ENCODE peak calls at places on chromosomes 12 and 14, in ten cellular contexts. One of them, this sample, is unnamed.

GRCh38 chr14:59359451-59360124 is 105.6 kb downstream of the GPR135 start:
- DNase-seq in heart left ventricle: no peak
- DNase-seq in lung: no peak
- DNase-seq in tibial artery: no peak
- DNase-seq in breast epithelium: no peak
- DNase-seq in astrocyte of the spinal cord: no peak
- DNase-seq in heart right ventricle: no peak
- DNase-seq in fibroblast of mammary gland: no peak
- DNase-seq in osteoblast: no peak
- DNase-seq in naive thymus-derived CD4-positive, alpha-beta T cell: no peak
- DNase-seq in this sample: no peak

GRCh38 chr14:63512861-63513260 is 30.3 kb downstream of the PPP2R5E start:
- DNase-seq in heart left ventricle: no peak
- DNase-seq in lung: no peak
- DNase-seq in tibial artery: no peak
- DNase-seq in breast epithelium: no peak
- DNase-seq in astrocyte of the spinal cord: no peak
- DNase-seq in heart right ventricle: no peak
- DNase-seq in fibroblast of mammary gland: no peak
- DNase-seq in osteoblast: no peak
- DNase-seq in naive thymus-derived CD4-positive, alpha-beta T cell: no peak
- DNase-seq in this sample: no peak

GRCh38 chr12:100447405-100447804 is 26.3 kb upstream of the NR1H4 start:
- DNase-seq in heart left ventricle: no peak
- DNase-seq in lung: no peak
- DNase-seq in tibial artery: no peak
- DNase-seq in breast epithelium: no peak
- DNase-seq in astrocyte of the spinal cord: no peak
- DNase-seq in heart right ventricle: no peak
- DNase-seq in fibroblast of mammary gland: no peak
- DNase-seq in osteoblast: no peak
- DNase-seq in naive thymus-derived CD4-positive, alpha-beta T cell: no peak
- DNase-seq in this sample: no peak

GRCh38 chr14:102903248-102903888 is 19.1 kb upstream of the AMN start:
- DNase-seq in heart left ventricle: no peak
- DNase-seq in lung: no peak
- DNase-seq in tibial artery: no peak
- DNase-seq in breast epithelium: no peak
- DNase-seq in astrocyte of the spinal cord: no peak
- DNase-seq in heart right ventricle: no peak
- DNase-seq in fibroblast of mammary gland: no peak
- DNase-seq in osteoblast: peak; percentile 71
- DNase-seq in naive thymus-derived CD4-positive, alpha-beta T cell: no peak
- DNase-seq in this sample: no peak

GRCh38 chr14:96581902-96582640 is 79.9 kb downstream of the PAPOLA start:
- DNase-seq in heart left ventricle: no peak
- DNase-seq in lung: no peak
- DNase-seq in tibial artery: no peak
- DNase-seq in breast epithelium: no peak
- DNase-seq in astrocyte of the spinal cord: no peak
- DNase-seq in heart right ventricle: no peak
- DNase-seq in fibroblast of mammary gland: no peak
- DNase-seq in osteoblast: peak; percentile 81
- DNase-seq in naive thymus-derived CD4-positive, alpha-beta T cell: no peak
- DNase-seq in this sample: no peak

GRCh38 chr12:49865109-49865781 is 22.3 kb upstream of the BCDIN3D start:
- DNase-seq in heart left ventricle: no peak
- DNase-seq in lung: no peak
- DNase-seq in tibial artery: no peak
- DNase-seq in breast epithelium: no peak
- DNase-seq in astrocyte of the spinal cord: no peak
- DNase-seq in heart right ventricle: no peak
- DNase-seq in fibroblast of mammary gland: no peak
- DNase-seq in osteoblast: peak; percentile 47
- DNase-seq in naive thymus-derived CD4-positive, alpha-beta T cell: no peak
- DNase-seq in this sample: no peak

GRCh38 chr12:46985816-46986215 is 93.6 kb upstream of the PCED1B start:
- DNase-seq in heart left ventricle: no peak
- DNase-seq in lung: no peak
- DNase-seq in tibial artery: no peak
- DNase-seq in breast epithelium: no peak
- DNase-seq in astrocyte of the spinal cord: no peak
- DNase-seq in heart right ventricle: no peak
- DNase-seq in fibroblast of mammary gland: no peak
- DNase-seq in osteoblast: no peak
- DNase-seq in naive thymus-derived CD4-positive, alpha-beta T cell: no peak
- DNase-seq in this sample: no peak

GRCh38 chr12:49888461-49889151 is 15.1 kb downstream of the FAIM2 start:
- DNase-seq in heart left ventricle: peak; percentile 5
- DNase-seq in lung: no peak
- DNase-seq in tibial artery: no peak
- DNase-seq in breast epithelium: no peak
- DNase-seq in astrocyte of the spinal cord: no peak
- DNase-seq in heart right ventricle: no peak
- DNase-seq in fibroblast of mammary gland: no peak
- DNase-seq in osteoblast: peak; percentile 27
- DNase-seq in naive thymus-derived CD4-positive, alpha-beta T cell: no peak
- DNase-seq in this sample: no peak

GRCh38 chr12:104285740-104286537 is 17.6 kb upstream of the EID3 start:
- DNase-seq in heart left ventricle: no peak
- DNase-seq in lung: peak; percentile 79
- DNase-seq in tibial artery: no peak
- DNase-seq in breast epithelium: no peak
- DNase-seq in astrocyte of the spinal cord: peak; percentile 58
- DNase-seq in heart right ventricle: no peak
- DNase-seq in fibroblast of mammary gland: no peak
- DNase-seq in osteoblast: no peak
- DNase-seq in naive thymus-derived CD4-positive, alpha-beta T cell: no peak
- DNase-seq in this sample: no peak

GRCh38 chr14:59123526-59123925 is 64.9 kb upstream of the DAAM1 start:
- DNase-seq in heart left ventricle: no peak
- DNase-seq in lung: no peak
- DNase-seq in tibial artery: no peak
- DNase-seq in breast epithelium: no peak
- DNase-seq in astrocyte of the spinal cord: no peak
- DNase-seq in heart right ventricle: no peak
- DNase-seq in fibroblast of mammary gland: peak; percentile 70
- DNase-seq in osteoblast: no peak
- DNase-seq in naive thymus-derived CD4-positive, alpha-beta T cell: no peak
- DNase-seq in this sample: peak; percentile 31

GRCh38 chr14:27427796-27428195 is 830.0 kb upstream of the NOVA1 start:
- DNase-seq in heart left ventricle: no peak
- DNase-seq in lung: no peak
- DNase-seq in tibial artery: no peak
- DNase-seq in breast epithelium: no peak
- DNase-seq in astrocyte of the spinal cord: peak; percentile 51
- DNase-seq in heart right ventricle: no peak
- DNase-seq in fibroblast of mammary gland: peak; percentile 79
- DNase-seq in osteoblast: no peak
- DNase-seq in naive thymus-derived CD4-positive, alpha-beta T cell: no peak
- DNase-seq in this sample: peak; percentile 59

GRCh38 chr14:96888593-96888992 is 91.4 kb downstream of the VRK1 start:
- DNase-seq in heart left ventricle: no peak
- DNase-seq in lung: no peak
- DNase-seq in tibial artery: no peak
- DNase-seq in breast epithelium: no peak
- DNase-seq in astrocyte of the spinal cord: peak; percentile 11
- DNase-seq in heart right ventricle: no peak
- DNase-seq in fibroblast of mammary gland: no peak
- DNase-seq in osteoblast: no peak
- DNase-seq in naive thymus-derived CD4-positive, alpha-beta T cell: no peak
- DNase-seq in this sample: no peak

GRCh38 chr12:55664826-55665225 is 28.1 kb downstream of the OR10P1 start:
- DNase-seq in heart left ventricle: no peak
- DNase-seq in lung: no peak
- DNase-seq in tibial artery: peak; percentile 34
- DNase-seq in breast epithelium: no peak
- DNase-seq in astrocyte of the spinal cord: no peak
- DNase-seq in heart right ventricle: no peak
- DNase-seq in fibroblast of mammary gland: no peak
- DNase-seq in osteoblast: no peak
- DNase-seq in naive thymus-derived CD4-positive, alpha-beta T cell: no peak
- DNase-seq in this sample: no peak

GRCh38 chr12:32708926-32709325 is 29.8 kb downstream of the DNM1L start:
- DNase-seq in heart left ventricle: no peak
- DNase-seq in lung: no peak
- DNase-seq in tibial artery: no peak
- DNase-seq in breast epithelium: no peak
- DNase-seq in astrocyte of the spinal cord: no peak
- DNase-seq in heart right ventricle: no peak
- DNase-seq in fibroblast of mammary gland: no peak
- DNase-seq in osteoblast: no peak
- DNase-seq in naive thymus-derived CD4-positive, alpha-beta T cell: no peak
- DNase-seq in this sample: no peak

GRCh38 chr14:101559624-101560533 is 1.4 kb upstream of the DIO3 start:
- DNase-seq in heart left ventricle: no peak
- DNase-seq in lung: no peak
- DNase-seq in tibial artery: no peak
- DNase-seq in breast epithelium: no peak
- DNase-seq in astrocyte of the spinal cord: no peak
- DNase-seq in heart right ventricle: no peak
- DNase-seq in fibroblast of mammary gland: no peak
- DNase-seq in osteoblast: peak; percentile 97
- DNase-seq in naive thymus-derived CD4-positive, alpha-beta T cell: no peak
- DNase-seq in this sample: no peak
- H3K4me3 ChIP-seq in heart left ventricle: peak overlapping the region; percentile 25
- H3K4me3 ChIP-seq in lung: peak overlapping the region; percentile 47
- H3K4me3 ChIP-seq in tibial artery: peak overlapping the region; percentile 47
- H3K4me3 ChIP-seq in breast epithelium: peak overlapping the region; percentile 67
- H3K4me3 ChIP-seq in astrocyte of the spinal cord: no peak overlapping the region
- H3K4me3 ChIP-seq in heart right ventricle: peak overlapping the region; percentile 30
- H3K4me3 ChIP-seq in fibroblast of mammary gland: no peak overlapping the region
- H3K4me3 ChIP-seq in osteoblast: no peak overlapping the region
- H3K4me3 ChIP-seq in naive thymus-derived CD4-positive, alpha-beta T cell: no peak overlapping the region
- H3K4me3 ChIP-seq in this sample: no peak overlapping the region

GRCh38 chr14:51783765-51784164 is 76.6 kb upstream of the GNG2 start:
- DNase-seq in heart left ventricle: no peak
- DNase-seq in lung: no peak
- DNase-seq in tibial artery: no peak
- DNase-seq in breast epithelium: no peak
- DNase-seq in astrocyte of the spinal cord: peak; percentile 26
- DNase-seq in heart right ventricle: no peak
- DNase-seq in fibroblast of mammary gland: peak; percentile 84
- DNase-seq in osteoblast: no peak
- DNase-seq in naive thymus-derived CD4-positive, alpha-beta T cell: no peak
- DNase-seq in this sample: peak; percentile 55
- H3K4me3 ChIP-seq in heart left ventricle: no peak overlapping the region
- H3K4me3 ChIP-seq in lung: no peak overlapping the region
- H3K4me3 ChIP-seq in tibial artery: no peak overlapping the region
- H3K4me3 ChIP-seq in breast epithelium: no peak overlapping the region
- H3K4me3 ChIP-seq in astrocyte of the spinal cord: no peak overlapping the region
- H3K4me3 ChIP-seq in heart right ventricle: no peak overlapping the region
- H3K4me3 ChIP-seq in fibroblast of mammary gland: no peak overlapping the region
- H3K4me3 ChIP-seq in osteoblast: peak overlapping the region; percentile 14
- H3K4me3 ChIP-seq in naive thymus-derived CD4-positive, alpha-beta T cell: no peak overlapping the region
- H3K4me3 ChIP-seq in this sample: no peak overlapping the region

GRCh38 chr14:71311061-71311460 is 403.8 kb downstream of the PCNX1 start:
- DNase-seq in heart left ventricle: no peak
- DNase-seq in lung: no peak
- DNase-seq in tibial artery: no peak
- DNase-seq in breast epithelium: no peak
- DNase-seq in astrocyte of the spinal cord: no peak
- DNase-seq in heart right ventricle: no peak
- DNase-seq in fibroblast of mammary gland: peak; percentile 8
- DNase-seq in osteoblast: no peak
- DNase-seq in naive thymus-derived CD4-positive, alpha-beta T cell: no peak
- DNase-seq in this sample: no peak
- H3K4me3 ChIP-seq in heart left ventricle: no peak overlapping the region
- H3K4me3 ChIP-seq in lung: no peak overlapping the region
- H3K4me3 ChIP-seq in tibial artery: no peak overlapping the region
- H3K4me3 ChIP-seq in breast epithelium: no peak overlapping the region
- H3K4me3 ChIP-seq in astrocyte of the spinal cord: no peak overlapping the region
- H3K4me3 ChIP-seq in heart right ventricle: no peak overlapping the region
- H3K4me3 ChIP-seq in fibroblast of mammary gland: no peak overlapping the region
- H3K4me3 ChIP-seq in osteoblast: no peak overlapping the region
- H3K4me3 ChIP-seq in naive thymus-derived CD4-positive, alpha-beta T cell: no peak overlapping the region
- H3K4me3 ChIP-seq in this sample: no peak overlapping the region

GRCh38 chr12:31589896-31590729 is 823 bp downstream of the DENND5B start:
- DNase-seq in heart left ventricle: peak; percentile 81
- DNase-seq in lung: peak; percentile 55
- DNase-seq in tibial artery: peak; percentile 86
- DNase-seq in breast epithelium: no peak
- DNase-seq in astrocyte of the spinal cord: peak; percentile 65
- DNase-seq in heart right ventricle: peak; percentile 74
- DNase-seq in fibroblast of mammary gland: peak; percentile 56
- DNase-seq in osteoblast: peak; percentile 92
- DNase-seq in naive thymus-derived CD4-positive, alpha-beta T cell: peak; percentile 6
- DNase-seq in this sample: no peak

GRCh38 chr12:31589582-31589895 is 1.4 kb downstream of the DENND5B start:
- DNase-seq in heart left ventricle: no peak
- DNase-seq in lung: no peak
- DNase-seq in tibial artery: no peak
- DNase-seq in breast epithelium: no peak
- DNase-seq in astrocyte of the spinal cord: no peak
- DNase-seq in heart right ventricle: no peak
- DNase-seq in fibroblast of mammary gland: no peak
- DNase-seq in osteoblast: peak; percentile 91
- DNase-seq in naive thymus-derived CD4-positive, alpha-beta T cell: no peak
- DNase-seq in this sample: no peak

GRCh38 chr12:31588976-31589375 is 2.0 kb downstream of the DENND5B start:
- DNase-seq in heart left ventricle: no peak
- DNase-seq in lung: no peak
- DNase-seq in tibial artery: no peak
- DNase-seq in breast epithelium: no peak
- DNase-seq in astrocyte of the spinal cord: peak; percentile 22
- DNase-seq in heart right ventricle: no peak
- DNase-seq in fibroblast of mammary gland: peak; percentile 6
- DNase-seq in osteoblast: peak; percentile 32
- DNase-seq in naive thymus-derived CD4-positive, alpha-beta T cell: no peak
- DNase-seq in this sample: no peak

GRCh38 chr12:31591308-31591901 is 469 bp upstream of the DENND5B start:
- DNase-seq in heart left ventricle: peak; percentile 41
- DNase-seq in lung: no peak
- DNase-seq in tibial artery: no peak
- DNase-seq in breast epithelium: no peak
- DNase-seq in astrocyte of the spinal cord: peak; percentile 32
- DNase-seq in heart right ventricle: peak; percentile 47
- DNase-seq in fibroblast of mammary gland: peak; percentile 11
- DNase-seq in osteoblast: peak; percentile 65
- DNase-seq in naive thymus-derived CD4-positive, alpha-beta T cell: peak; percentile 4
- DNase-seq in this sample: no peak

DNA sequence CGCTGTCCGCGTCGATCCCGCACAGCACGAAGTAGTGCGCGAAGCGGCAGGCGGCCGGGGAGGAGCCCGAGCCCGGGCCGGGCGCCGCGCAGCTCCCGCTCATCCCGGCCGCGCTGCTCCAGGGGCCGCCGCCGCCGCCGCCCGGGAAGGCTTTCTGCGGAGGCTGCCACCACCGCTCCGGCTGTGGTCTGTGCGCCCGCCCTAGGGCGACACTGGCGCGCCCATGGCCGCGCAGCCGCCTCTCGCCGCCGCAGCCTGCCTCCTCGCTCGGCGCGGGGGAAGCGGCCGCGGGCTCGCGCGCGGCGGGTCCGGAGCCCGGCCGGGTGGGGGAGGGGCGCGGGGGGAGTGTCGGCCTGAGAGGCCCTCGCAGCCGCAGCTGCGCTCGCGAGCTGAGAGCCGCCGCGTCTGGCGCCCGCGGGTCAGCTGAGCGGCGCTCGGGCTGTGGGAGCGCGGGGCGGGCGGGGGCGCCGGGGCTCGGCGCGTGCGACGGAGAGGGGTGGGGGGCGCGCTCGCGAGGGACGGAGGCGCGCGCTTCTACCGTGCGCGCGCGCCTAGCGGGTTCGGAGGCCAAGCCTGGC is at the start of gene DENND5B:
- DNase-seq in heart left ventricle: peak; percentile 83
- DNase-seq in lung: peak; percentile 55
- DNase-seq in tibial artery: peak; percentile 86
- DNase-seq in breast epithelium: peak; percentile 62
- DNase-seq in astrocyte of the spinal cord: peak; percentile 66
- DNase-seq in heart right ventricle: peak; percentile 85
- DNase-seq in fibroblast of mammary gland: peak; percentile 44
- DNase-seq in osteoblast: peak; percentile 99
- DNase-seq in naive thymus-derived CD4-positive, alpha-beta T cell: peak; percentile 13
- DNase-seq in this sample: no peak
- H3K4me3 ChIP-seq in heart left ventricle: peak within 1 kb of the TSS; percentile 97
- H3K4me3 ChIP-seq in lung: peak within 1 kb of the TSS; percentile 89
- H3K4me3 ChIP-seq in tibial artery: peak within 1 kb of the TSS; percentile 98
- H3K4me3 ChIP-seq in breast epithelium: peak within 1 kb of the TSS; percentile 93
- H3K4me3 ChIP-seq in astrocyte of the spinal cord: peak within 1 kb of the TSS; percentile 77
- H3K4me3 ChIP-seq in heart right ventricle: peak within 1 kb of the TSS; percentile 87
- H3K4me3 ChIP-seq in fibroblast of mammary gland: peak within 1 kb of the TSS; percentile 78
- H3K4me3 ChIP-seq in osteoblast: peak within 1 kb of the TSS; percentile 84
- H3K4me3 ChIP-seq in naive thymus-derived CD4-positive, alpha-beta T cell: peak within 1 kb of the TSS; percentile 8
- H3K4me3 ChIP-seq in this sample: peak within 1 kb of the TSS; percentile 71

This sample was measured in skeletal muscle cell.